ENCODE peak calls at places on chromosomes 5 and 9, in ten cellular contexts. W is fibroblast of pulmonary artery; R is astrocyte of the hippocampus; V is activated naive CD4-positive, alpha-beta T cell treated with anti-CD3 and anti-CD28 coated beads, Interleukin-2, amount 10 ng/mL, durations not matched to agents 7 days and 5 days; F is fibroblast of lung; D is HS-5; C is D721Med; M is caudate nucleus; B is NCI-H510A; T is HFFc6. G is an unnamed sample.

GRCh38 chr9:29214162-29214520 is 1640.9 kb upstream of the C9orf72 start:
- DNase-seq in M (no peak), B (peak), T (no peak), R (peak), F (peak), W (peak), C (no peak), D (no peak), V (no peak), G (no peak)

GRCh38 chr9:85508616-85509015 is 233.1 kb downstream of the AGTPBP1 start:
- DNase-seq in B (no peak), C (no peak), F (no peak), V (no peak), W (peak), M (no peak), D (no peak), R (no peak), T (no peak), G (no peak)

GRCh38 chr5:74201334-74202081 is 439.0 kb downstream of the ENC1 start:
- DNase-seq in V (no peak), C (no peak), R (peak), B (no peak), W (peak), F (peak), T (peak), D (peak), M (no peak), G (no peak)

GRCh38 chr9:73180373-73180772 is 28.7 kb downstream of the ANXA1 start:
- DNase-seq in R (peak), C (no peak), F (peak), V (no peak), M (no peak), W (peak), B (no peak), T (no peak), D (peak), G (no peak)

GRCh38 chr5:147575598-147575997 is 65.7 kb upstream of the DPYSL3 start:
- DNase-seq in W (no peak), V (no peak), B (no peak), C (no peak), D (no peak), T (no peak), R (no peak), F (no peak), M (no peak), G (no peak)

GRCh38 chr9:136533775-136534157 is 12.1 kb downstream of the NOTCH1 start:
- DNase-seq in T (no peak), B (no peak), M (no peak), D (no peak), F (peak), V (peak), R (peak), W (no peak), C (no peak), G (no peak)

GRCh38 chr5:169697976-169698375 is 60.9 kb downstream of the DOCK2 start:
- DNase-seq in M (no peak), V (no peak), T (no peak), C (no peak), D (no peak), R (no peak), W (no peak), F (no peak), B (no peak), G (no peak)

GRCh38 chr5:145967296-145967695 is 30.9 kb downstream of the SH3RF2 start:
- DNase-seq in B (no peak), C (no peak), M (no peak), R (no peak), F (no peak), D (no peak), V (no peak), T (no peak), W (no peak), G (no peak)

GRCh38 chr9:38720083-38720755 is at the start of gene FAM240B:
- DNase-seq in D (no peak), T (no peak), F (no peak), V (no peak), B (no peak), C (no peak), W (no peak), R (no peak), M (no peak), G (no peak)

GRCh38 chr5:111454198-111454606 is 58.1 kb downstream of the STARD4 start:
- DNase-seq in D (peak), V (no peak), F (peak), C (no peak), W (no peak), R (peak), T (peak), M (no peak), B (no peak), G (no peak)

GRCh38 chr5:26343801-26344310 is 694.5 kb downstream of the CDH9 start:
- DNase-seq in F (no peak), R (no peak), D (no peak), B (no peak), C (no peak), V (no peak), T (no peak), M (no peak), W (no peak), G (no peak)

GRCh38 chr5:22567983-22568382 is 285.2 kb downstream of the CDH12 start:
- DNase-seq in M (no peak), B (no peak), T (no peak), W (no peak), R (no peak), D (no peak), V (no peak), F (peak), C (no peak), G (no peak)

G was measured in hypothalamus.